ENCODE peak calls at places on chromosomes 16 and 17, in nine cellular contexts. One of them, this sample, is unnamed.

GRCh38 chr16:85005278-85006069 is 5.9 kb downstream of the ZDHHC7 start:
- DNase-seq in lower leg skin: peak; percentile 75
- DNase-seq in endothelial cell of umbilical vein: no peak
- DNase-seq in A549: no peak
- DNase-seq in IMR-90: peak; percentile 39
- DNase-seq in uterus: peak; percentile 74
- DNase-seq in breast epithelium: no peak
- DNase-seq in ovary: peak; percentile 67
- DNase-seq in sigmoid colon: peak; percentile 90
- DNase-seq in this sample: no peak

GRCh38 chr16:56212144-56212543 is 20.9 kb downstream of the GNAO1 start:
- DNase-seq in lower leg skin: no peak
- DNase-seq in endothelial cell of umbilical vein: no peak
- DNase-seq in A549: no peak
- DNase-seq in IMR-90: no peak
- DNase-seq in uterus: no peak
- DNase-seq in breast epithelium: no peak
- DNase-seq in ovary: no peak
- DNase-seq in sigmoid colon: no peak
- DNase-seq in this sample: no peak

GRCh38 chr16:57130950-57131321 is 38.6 kb downstream of the CPNE2 start:
- DNase-seq in lower leg skin: no peak
- DNase-seq in endothelial cell of umbilical vein: no peak
- DNase-seq in A549: no peak
- DNase-seq in IMR-90: no peak
- DNase-seq in uterus: no peak
- DNase-seq in breast epithelium: no peak
- DNase-seq in ovary: no peak
- DNase-seq in sigmoid colon: no peak
- DNase-seq in this sample: no peak

GRCh38 chr16:84041421-84041820 is 1.2 kb downstream of the SLC38A8 start:
- DNase-seq in lower leg skin: no peak
- DNase-seq in endothelial cell of umbilical vein: no peak
- DNase-seq in A549: no peak
- DNase-seq in IMR-90: no peak
- DNase-seq in uterus: no peak
- DNase-seq in breast epithelium: no peak
- DNase-seq in ovary: no peak
- DNase-seq in sigmoid colon: no peak
- DNase-seq in this sample: no peak

GRCh38 chr17:42748906-42749798 is 4.3 kb upstream of the EZH1 start:
- DNase-seq in lower leg skin: no peak
- DNase-seq in endothelial cell of umbilical vein: no peak
- DNase-seq in A549: no peak
- DNase-seq in IMR-90: no peak
- DNase-seq in uterus: no peak
- DNase-seq in breast epithelium: no peak
- DNase-seq in ovary: no peak
- DNase-seq in sigmoid colon: peak; percentile 70
- DNase-seq in this sample: no peak

GRCh38 chr17:7355053-7355452 is at the start of gene TMEM95:
- DNase-seq in lower leg skin: peak; percentile 43
- DNase-seq in endothelial cell of umbilical vein: no peak
- DNase-seq in A549: no peak
- DNase-seq in IMR-90: no peak
- DNase-seq in uterus: no peak
- DNase-seq in breast epithelium: no peak
- DNase-seq in ovary: peak; percentile 35
- DNase-seq in sigmoid colon: peak; percentile 78
- DNase-seq in this sample: no peak

GRCh38 chr17:60622961-60623360 is 23.0 kb downstream of the PPM1D start:
- DNase-seq in lower leg skin: no peak
- DNase-seq in endothelial cell of umbilical vein: no peak
- DNase-seq in A549: no peak
- DNase-seq in IMR-90: no peak
- DNase-seq in uterus: no peak
- DNase-seq in breast epithelium: no peak
- DNase-seq in ovary: no peak
- DNase-seq in sigmoid colon: no peak
- DNase-seq in this sample: no peak

GRCh38 chr16:59296002-59296401 is 561.9 kb upstream of the GOT2 start:
- DNase-seq in lower leg skin: no peak
- DNase-seq in endothelial cell of umbilical vein: no peak
- DNase-seq in A549: no peak
- DNase-seq in IMR-90: no peak
- DNase-seq in uterus: no peak
- DNase-seq in breast epithelium: no peak
- DNase-seq in ovary: no peak
- DNase-seq in sigmoid colon: no peak
- DNase-seq in this sample: no peak

GRCh38 chr17:64538508-64539120 is 31.8 kb downstream of the CEP95 start:
- DNase-seq in lower leg skin: no peak
- DNase-seq in endothelial cell of umbilical vein: no peak
- DNase-seq in A549: no peak
- DNase-seq in IMR-90: no peak
- DNase-seq in uterus: no peak
- DNase-seq in breast epithelium: no peak
- DNase-seq in ovary: no peak
- DNase-seq in sigmoid colon: no peak
- DNase-seq in this sample: no peak

GRCh38 chr17:64536913-64537312 is 30.1 kb downstream of the CEP95 start:
- DNase-seq in lower leg skin: no peak
- DNase-seq in endothelial cell of umbilical vein: no peak
- DNase-seq in A549: no peak
- DNase-seq in IMR-90: no peak
- DNase-seq in uterus: no peak
- DNase-seq in breast epithelium: no peak
- DNase-seq in ovary: no peak
- DNase-seq in sigmoid colon: no peak
- DNase-seq in this sample: peak; percentile 17

GRCh38 chr17:64540118-64540776 is 33.5 kb downstream of the CEP95 start:
- DNase-seq in lower leg skin: no peak
- DNase-seq in endothelial cell of umbilical vein: no peak
- DNase-seq in A549: no peak
- DNase-seq in IMR-90: no peak
- DNase-seq in uterus: no peak
- DNase-seq in breast epithelium: no peak
- DNase-seq in ovary: no peak
- DNase-seq in sigmoid colon: no peak
- DNase-seq in this sample: no peak

GRCh38 chr17:64535357-64535756 is 28.6 kb downstream of the CEP95 start:
- DNase-seq in lower leg skin: no peak
- DNase-seq in endothelial cell of umbilical vein: peak; percentile 24
- DNase-seq in A549: no peak
- DNase-seq in IMR-90: no peak
- DNase-seq in uterus: no peak
- DNase-seq in breast epithelium: no peak
- DNase-seq in ovary: no peak
- DNase-seq in sigmoid colon: no peak
- DNase-seq in this sample: no peak

DNA sequence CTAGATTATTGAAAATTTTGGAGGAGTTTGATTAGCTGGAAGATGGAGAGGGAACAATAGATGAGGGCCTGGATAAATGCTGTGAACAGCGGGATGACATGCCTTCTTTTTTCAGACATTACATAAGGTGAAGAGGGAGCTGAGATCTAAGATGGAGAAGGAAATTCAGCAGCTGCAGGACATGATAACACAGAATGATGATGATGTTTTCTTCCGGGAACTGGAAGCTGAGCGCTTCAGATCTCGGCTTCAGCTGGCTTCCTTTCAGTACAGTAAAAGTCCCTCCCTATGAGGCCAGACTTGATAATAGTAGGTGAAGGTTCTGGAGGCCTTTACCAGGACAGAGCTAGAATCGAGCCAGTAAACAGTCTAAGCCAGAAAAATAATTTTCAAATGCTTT is 30.7 kb downstream of the CEP95 start:
- DNase-seq in lower leg skin: no peak
- DNase-seq in endothelial cell of umbilical vein: no peak
- DNase-seq in A549: no peak
- DNase-seq in IMR-90: no peak
- DNase-seq in uterus: no peak
- DNase-seq in breast epithelium: no peak
- DNase-seq in ovary: no peak
- DNase-seq in sigmoid colon: no peak
- DNase-seq in this sample: no peak
- TF ChIP-seq POLR2A in lower leg skin: no peak
- TF ChIP-seq POLR2A in endothelial cell of umbilical vein: no peak
- TF ChIP-seq POLR2A in A549: no peak
- TF ChIP-seq POLR2A in IMR-90: no peak
- TF ChIP-seq POLR2A in uterus: no peak
- TF ChIP-seq POLR2A in breast epithelium: no peak
- TF ChIP-seq POLR2A in ovary: no peak
- TF ChIP-seq POLR2A in sigmoid colon: no peak
- TF ChIP-seq POLR2A in this sample: no peak

GRCh38 chr16:71188956-71189712 is 41.4 kb downstream of the HYDIN start:
- DNase-seq in lower leg skin: no peak
- DNase-seq in endothelial cell of umbilical vein: no peak
- DNase-seq in A549: no peak
- DNase-seq in IMR-90: no peak
- DNase-seq in uterus: no peak
- DNase-seq in breast epithelium: no peak
- DNase-seq in ovary: no peak
- DNase-seq in sigmoid colon: no peak
- DNase-seq in this sample: no peak
- H3K4me3 ChIP-seq in lower leg skin: no peak overlapping the region
- H3K4me3 ChIP-seq in endothelial cell of umbilical vein: no peak overlapping the region
- H3K4me3 ChIP-seq in A549: no peak overlapping the region
- H3K4me3 ChIP-seq in IMR-90: no peak overlapping the region
- H3K4me3 ChIP-seq in uterus: no peak overlapping the region
- H3K4me3 ChIP-seq in breast epithelium: no peak overlapping the region
- H3K4me3 ChIP-seq in ovary: no peak overlapping the region
- H3K4me3 ChIP-seq in sigmoid colon: no peak overlapping the region
- H3K4me3 ChIP-seq in this sample: no peak overlapping the region

DNA sequence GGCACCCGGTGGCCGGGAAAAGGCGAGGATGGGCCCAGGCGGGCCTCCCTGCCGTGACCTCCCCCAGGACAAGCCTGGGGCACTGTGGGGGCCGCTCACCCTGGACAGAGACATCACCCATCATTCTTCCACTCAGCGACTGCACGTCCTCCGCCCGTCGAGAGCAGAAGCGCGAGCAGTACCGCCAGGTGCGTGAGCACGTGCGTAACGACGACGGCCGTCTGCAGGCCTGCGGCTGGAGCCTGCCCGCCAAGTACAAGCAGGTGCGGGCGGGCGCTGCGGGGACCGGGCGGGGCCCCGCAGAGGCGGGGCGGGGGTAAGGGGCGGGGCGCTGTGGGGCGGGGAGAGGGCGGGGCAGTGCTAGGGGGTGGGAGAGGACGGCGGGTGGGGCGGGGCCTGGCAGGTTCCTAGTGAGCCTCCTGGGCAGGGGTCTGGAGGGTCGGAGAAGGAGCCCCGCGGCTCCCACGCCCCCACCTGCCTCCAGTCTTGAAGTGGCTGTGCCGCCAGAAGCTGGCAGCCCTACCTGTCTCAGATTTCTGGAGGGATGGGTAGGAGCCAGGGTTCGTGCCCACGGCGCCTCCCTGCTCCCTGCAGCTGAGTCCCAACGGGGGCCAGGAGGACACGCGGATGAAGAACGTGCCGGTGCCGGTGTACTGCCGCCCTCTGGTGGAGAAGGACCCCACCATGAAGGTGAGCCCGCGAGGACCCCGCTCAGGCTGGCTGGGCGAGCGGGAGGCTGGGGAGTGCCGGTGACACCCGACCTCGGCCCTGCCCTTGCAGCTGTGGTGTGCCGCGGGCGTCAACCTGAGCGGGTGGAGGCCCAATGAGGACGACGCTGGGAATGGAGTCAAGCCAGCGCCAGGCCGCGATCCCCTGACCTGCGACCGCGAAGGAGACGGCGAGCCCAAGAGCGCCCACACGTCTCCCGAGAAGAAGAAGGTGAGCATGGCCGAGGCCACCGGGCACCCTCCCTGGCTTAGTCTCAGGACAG is 7.5 kb downstream of the NME3 start:
- DNase-seq in lower leg skin: no peak
- DNase-seq in endothelial cell of umbilical vein: no peak
- DNase-seq in A549: peak; percentile 56
- DNase-seq in IMR-90: no peak
- DNase-seq in uterus: no peak
- DNase-seq in breast epithelium: no peak
- DNase-seq in ovary: no peak
- DNase-seq in sigmoid colon: no peak
- DNase-seq in this sample: no peak
- TF ChIP-seq CTCF in lower leg skin: no peak
- TF ChIP-seq CTCF in endothelial cell of umbilical vein: peak; percentile 49
- TF ChIP-seq CTCF in A549: peak; percentile 46
- TF ChIP-seq CTCF in IMR-90: peak; percentile 27
- TF ChIP-seq CTCF in uterus: no peak
- TF ChIP-seq CTCF in breast epithelium: no peak
- TF ChIP-seq CTCF in ovary: no peak
- TF ChIP-seq CTCF in sigmoid colon: peak; percentile 30
- TF ChIP-seq CTCF in this sample: no peak

GRCh38 chr16:69131749-69132423 is 502 bp downstream of the CHTF8 start:
- DNase-seq in lower leg skin: peak; percentile 58
- DNase-seq in endothelial cell of umbilical vein: peak; percentile 72
- DNase-seq in A549: peak; percentile 83
- DNase-seq in IMR-90: peak; percentile 81
- DNase-seq in uterus: peak; percentile 75
- DNase-seq in breast epithelium: peak; percentile 77
- DNase-seq in ovary: peak; percentile 81
- DNase-seq in sigmoid colon: peak; percentile 90
- DNase-seq in this sample: peak; percentile 63

GRCh38 chr16:69132424-69133252 is at the start of the genes CHTF8 and UTP4:
- DNase-seq in lower leg skin: peak; percentile 73
- DNase-seq in endothelial cell of umbilical vein: peak; percentile 74
- DNase-seq in A549: peak; percentile 88
- DNase-seq in IMR-90: peak; percentile 76
- DNase-seq in uterus: peak; percentile 78
- DNase-seq in breast epithelium: peak; percentile 86
- DNase-seq in ovary: peak; percentile 85
- DNase-seq in sigmoid colon: peak; percentile 93
- DNase-seq in this sample: peak; percentile 83

GRCh38 chr16:69127966-69128510 is 4.3 kb downstream of the CHTF8 start:
- DNase-seq in lower leg skin: no peak
- DNase-seq in endothelial cell of umbilical vein: no peak
- DNase-seq in A549: no peak
- DNase-seq in IMR-90: no peak
- DNase-seq in uterus: no peak
- DNase-seq in breast epithelium: no peak
- DNase-seq in ovary: no peak
- DNase-seq in sigmoid colon: no peak
- DNase-seq in this sample: no peak

GRCh38 chr16:69131167-69131748 is 1.1 kb downstream of the CHTF8 start:
- DNase-seq in lower leg skin: no peak
- DNase-seq in endothelial cell of umbilical vein: peak; percentile 16
- DNase-seq in A549: peak; percentile 39
- DNase-seq in IMR-90: peak; percentile 24
- DNase-seq in uterus: no peak
- DNase-seq in breast epithelium: no peak
- DNase-seq in ovary: no peak
- DNase-seq in sigmoid colon: no peak
- DNase-seq in this sample: no peak

DNA sequence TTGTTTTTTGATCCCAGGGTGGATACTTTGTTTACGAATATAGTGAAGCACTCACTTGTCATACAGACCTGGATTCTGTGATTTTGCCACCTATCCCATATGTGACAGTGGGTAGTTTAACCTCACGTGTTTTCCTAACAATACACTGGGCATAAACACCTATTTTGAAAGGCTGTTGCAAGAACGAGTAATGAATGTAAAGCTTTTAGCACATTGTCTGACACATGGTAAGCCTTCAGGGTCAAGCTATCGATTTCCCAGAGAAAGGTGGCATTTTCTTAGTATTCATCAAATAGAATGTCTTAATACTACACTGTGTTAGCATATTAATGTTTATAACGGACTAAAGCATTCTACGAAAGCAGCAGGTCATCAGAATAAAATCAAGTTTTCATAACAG is 1.9 kb downstream of the CHTF8 start:
- DNase-seq in lower leg skin: no peak
- DNase-seq in endothelial cell of umbilical vein: no peak
- DNase-seq in A549: no peak
- DNase-seq in IMR-90: no peak
- DNase-seq in uterus: no peak
- DNase-seq in breast epithelium: no peak
- DNase-seq in ovary: no peak
- DNase-seq in sigmoid colon: no peak
- DNase-seq in this sample: no peak
- TF ChIP-seq POLR2A in lower leg skin: no peak
- TF ChIP-seq POLR2A in endothelial cell of umbilical vein: no peak
- TF ChIP-seq POLR2A in A549: no peak
- TF ChIP-seq POLR2A in IMR-90: no peak
- TF ChIP-seq POLR2A in uterus: no peak
- TF ChIP-seq POLR2A in breast epithelium: no peak
- TF ChIP-seq POLR2A in ovary: no peak
- TF ChIP-seq POLR2A in sigmoid colon: no peak
- TF ChIP-seq POLR2A in this sample: no peak